ENCODE peak calls at places on chromosomes 6 and 20, in eight cellular contexts. Z is aorta; U is astrocyte; Y is mucosa of descending colon; V is pancreas; T is CD4-positive, alpha-beta memory T cell; K is H9; R is CD4-positive, CD25-positive, alpha-beta regulatory T cell. L is an unnamed sample.

GRCh38 chr20:59819496-59820203 is 113.8 kb downstream of the SYCP2 start:
- DNase-seq in Z (peak; percentile 54), U (no peak), Y (no peak), V (peak; percentile 29), T (no peak), K (peak; percentile 25), R (no peak), L (peak; percentile 75)

GRCh38 chr20:62058941-62059340 is 6.7 kb downstream of the TAF4 start:
- DNase-seq in Z (no peak), U (no peak), Y (no peak), V (no peak), T (no peak), K (no peak), R (no peak), L (no peak)

GRCh38 chr6:19879663-19880062 is 42.5 kb downstream of the ID4 start:
- DNase-seq in Z (no peak), U (peak; percentile 2), Y (no peak), V (no peak), T (no peak), K (no peak), R (no peak), L (no peak)

GRCh38 chr6:160789263-160790027 is 87.4 kb downstream of the PLG start:
- DNase-seq in Z (no peak), U (no peak), Y (no peak), V (no peak), T (no peak), K (no peak), R (no peak), L (no peak)

GRCh38 chr6:139472341-139473038 is 98.0 kb upstream of the CITED2 start:
- DNase-seq in Z (no peak), U (peak; percentile 51), Y (no peak), V (no peak), T (no peak), K (no peak), R (no peak), L (peak; percentile 27)

GRCh38 chr20:53842301-53843099 is 227.9 kb downstream of the BCAS1 start:
- DNase-seq in Z (no peak), U (no peak), Y (no peak), V (no peak), T (peak; percentile 41), K (no peak), R (no peak), L (no peak)

GRCh38 chr6:836276-836853 is 143.4 kb upstream of the EXOC2 start:
- DNase-seq in Z (no peak), U (no peak), Y (no peak), V (no peak), T (no peak), K (no peak), R (no peak), L (no peak)

GRCh38 chr6:139764498-139764986 is 390.1 kb upstream of the CITED2 start:
- DNase-seq in Z (no peak), U (peak; percentile 99), Y (no peak), V (no peak), T (no peak), K (no peak), R (no peak), L (peak; percentile 47)

GRCh38 chr20:57109151-57109953 is 157.1 kb downstream of the BMP7 start:
- DNase-seq in Z (no peak), U (no peak), Y (no peak), V (no peak), T (no peak), K (no peak), R (no peak), L (no peak)

GRCh38 chr6:4808396-4808795 is 32.2 kb downstream of the CDYL start:
- DNase-seq in Z (no peak), U (no peak), Y (no peak), V (no peak), T (no peak), K (no peak), R (no peak), L (no peak)

GRCh38 chr6:75386050-75386770 is 101.6 kb upstream of the TMEM30A start:
- DNase-seq in Z (no peak), U (peak; percentile 86), Y (no peak), V (no peak), T (no peak), K (no peak), R (no peak), L (no peak)

DNA sequence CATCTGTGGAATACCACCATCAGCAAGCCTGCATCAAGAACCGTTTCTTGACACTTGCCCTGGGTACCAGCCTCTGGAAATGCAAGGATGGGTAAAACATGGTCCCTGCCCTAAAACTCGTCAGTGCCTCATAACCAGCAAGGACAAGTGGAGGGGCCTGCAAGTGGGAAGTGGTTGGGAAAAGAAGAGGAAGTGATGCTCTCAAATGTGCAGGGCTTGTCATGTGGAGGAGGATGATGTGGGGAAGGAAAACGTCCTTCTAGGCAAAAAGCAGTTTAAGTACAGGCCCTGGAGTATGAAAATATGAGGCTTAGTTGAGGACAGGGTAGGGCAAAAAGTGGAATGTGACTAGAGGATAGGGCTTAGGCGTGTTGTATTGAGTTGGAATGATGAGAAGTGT is 19.0 kb downstream of the RREB1 start:
- DNase-seq in Z (no peak), U (no peak), Y (no peak), V (no peak), T (no peak), K (no peak), R (no peak), L (no peak)
- H3K4me1 ChIP-seq in Z (peaks cover 4% of the 10 kb centered on the region), U (peaks cover 4% of the 10 kb centered on the region), Y (peaks cover 31% of the 10 kb centered on the region), V (peaks cover 16% of the 10 kb centered on the region), T (peaks cover 46% of the 10 kb centered on the region), K (no peaks in the 10 kb centered on the region), R (peaks cover 14% of the 10 kb centered on the region), L (peaks cover 16% of the 10 kb centered on the region)

GRCh38 chr6:151390276-151391020 is 911 bp downstream of the ZBTB2 start:
- DNase-seq in Z (peak; percentile 99), U (peak; percentile 94), Y (peak; percentile 99), V (peak; percentile 97), T (peak; percentile 99), K (peak; percentile 98), R (peak; percentile 95), L (peak; percentile 99)
- H3K4me1 ChIP-seq in Z (peaks cover 2% of the 10 kb centered on the region), U (peaks cover 45% of the 10 kb centered on the region), Y (peaks cover 28% of the 10 kb centered on the region), V (peaks cover 16% of the 10 kb centered on the region), T (peaks cover 71% of the 10 kb centered on the region), K (peaks cover 2% of the 10 kb centered on the region), R (peaks cover 72% of the 10 kb centered on the region), L (peaks cover 44% of the 10 kb centered on the region)

DNA sequence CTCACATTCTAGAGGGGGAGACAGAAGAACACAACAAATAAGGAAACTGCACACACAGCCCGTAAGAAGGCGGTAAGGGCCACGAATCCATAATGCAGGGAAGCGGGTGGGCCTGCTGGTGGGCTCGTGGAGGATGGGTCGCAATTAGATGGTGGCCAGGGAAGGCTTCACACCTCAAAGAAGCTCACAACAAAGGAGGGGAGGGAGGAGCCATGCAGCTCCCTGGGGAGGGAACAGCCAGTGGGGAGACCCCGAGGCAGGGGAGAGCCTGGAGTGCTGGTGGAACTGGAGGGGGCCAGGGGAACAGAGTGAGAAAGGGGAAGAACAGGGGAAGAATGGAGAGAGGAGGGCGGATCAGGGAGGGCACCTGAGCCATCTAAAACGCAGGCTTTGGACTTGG is 13.4 kb downstream of the SRC start:
- DNase-seq in Z (peak; percentile 41), U (no peak), Y (no peak), V (peak; percentile 18), T (no peak), K (no peak), R (no peak), L (peak; percentile 66)
- H3K4me1 ChIP-seq in Z (peaks cover 1% of the 10 kb centered on the region), U (no peaks in the 10 kb centered on the region), Y (peaks cover 8% of the 10 kb centered on the region), V (peaks cover 8% of the 10 kb centered on the region), T (no peaks in the 10 kb centered on the region), K (no peaks in the 10 kb centered on the region), R (no peaks in the 10 kb centered on the region), L (peaks cover 10% of the 10 kb centered on the region)

DNA sequence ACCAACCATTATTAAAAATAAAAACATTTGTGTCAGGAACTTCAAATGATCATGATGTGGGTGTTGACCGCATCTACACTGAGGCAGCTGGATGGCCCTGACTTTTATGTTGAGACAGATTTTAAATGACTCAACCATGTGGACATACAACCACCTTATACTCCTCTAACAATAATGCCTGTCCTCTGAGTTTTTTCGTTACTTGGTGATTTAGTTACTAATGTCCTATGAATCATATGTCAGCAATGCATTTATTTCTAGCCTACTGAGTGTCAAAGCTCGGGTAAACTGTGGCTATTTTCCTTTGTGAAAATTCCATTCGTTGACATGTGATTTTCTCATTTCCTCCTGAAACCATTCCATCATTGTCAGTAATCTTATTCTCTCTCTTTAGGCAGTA is 38.9 kb upstream of the NKX2-4 start:
- DNase-seq in Z (no peak), U (peak; percentile 95), Y (no peak), V (no peak), T (no peak), K (no peak), R (no peak), L (peak; percentile 91)
- H3K4me1 ChIP-seq in Z (no peaks in the 10 kb centered on the region), U (peaks cover 22% of the 10 kb centered on the region), Y (no peaks in the 10 kb centered on the region), V (no peaks in the 10 kb centered on the region), T (no peaks in the 10 kb centered on the region), K (peaks cover 3% of the 10 kb centered on the region), R (no peaks in the 10 kb centered on the region), L (peaks cover 30% of the 10 kb centered on the region)